ENCODE peak calls at places on chromosomes 6 and 20, in seven cellular contexts. One of them, this sample, is unnamed.

GRCh38 chr6:32945106-32945761 is 4.4 kb upstream of the HLA-DMB start:
- DNase-seq in HCT116: no peak
- DNase-seq in GM12878: peak
- DNase-seq in K562: no peak
- DNase-seq in SK-N-SH: no peak
- DNase-seq in HepG2: no peak
- DNase-seq in H1: no peak
- DNase-seq in this sample: no peak

GRCh38 chr6:113690957-113691656 is 166.0 kb upstream of the MARCKS start:
- DNase-seq in HCT116: no peak
- DNase-seq in GM12878: no peak
- DNase-seq in K562: no peak
- DNase-seq in SK-N-SH: no peak
- DNase-seq in HepG2: no peak
- DNase-seq in H1: no peak
- DNase-seq in this sample: no peak

GRCh38 chr6:163080228-163080627 is 334.3 kb upstream of the QKI start:
- DNase-seq in HCT116: no peak
- DNase-seq in GM12878: no peak
- DNase-seq in K562: no peak
- DNase-seq in SK-N-SH: no peak
- DNase-seq in HepG2: no peak
- DNase-seq in H1: no peak
- DNase-seq in this sample: no peak

GRCh38 chr6:21791596-21791995 is 198.0 kb downstream of the SOX4 start:
- DNase-seq in HCT116: no peak
- DNase-seq in GM12878: no peak
- DNase-seq in K562: no peak
- DNase-seq in SK-N-SH: no peak
- DNase-seq in HepG2: no peak
- DNase-seq in H1: no peak
- DNase-seq in this sample: no peak

GRCh38 chr6:13268914-13269532 is 59.3 kb downstream of the TBC1D7 start:
- DNase-seq in HCT116: no peak
- DNase-seq in GM12878: no peak
- DNase-seq in K562: no peak
- DNase-seq in SK-N-SH: no peak
- DNase-seq in HepG2: peak
- DNase-seq in H1: no peak
- DNase-seq in this sample: peak

GRCh38 chr20:31666258-31667042 is 28.7 kb downstream of the COX4I2 start:
- DNase-seq in HCT116: no peak
- DNase-seq in GM12878: no peak
- DNase-seq in K562: peak
- DNase-seq in SK-N-SH: no peak
- DNase-seq in HepG2: no peak
- DNase-seq in H1: no peak
- DNase-seq in this sample: no peak

GRCh38 chr6:128209771-128210170 is 308.9 kb upstream of the THEMIS start:
- DNase-seq in HCT116: no peak
- DNase-seq in GM12878: no peak
- DNase-seq in K562: no peak
- DNase-seq in SK-N-SH: no peak
- DNase-seq in HepG2: peak
- DNase-seq in H1: no peak
- DNase-seq in this sample: peak

GRCh38 chr6:39495023-39495422 is 172.5 kb upstream of the KCNK16 start:
- DNase-seq in HCT116: no peak
- DNase-seq in GM12878: no peak
- DNase-seq in K562: no peak
- DNase-seq in SK-N-SH: no peak
- DNase-seq in HepG2: no peak
- DNase-seq in H1: no peak
- DNase-seq in this sample: no peak

GRCh38 chr6:133128191-133128590 is 113.0 kb upstream of the EYA4 start:
- DNase-seq in HCT116: no peak
- DNase-seq in GM12878: no peak
- DNase-seq in K562: no peak
- DNase-seq in SK-N-SH: no peak
- DNase-seq in HepG2: peak
- DNase-seq in H1: no peak
- DNase-seq in this sample: no peak

GRCh38 chr6:75317503-75318206 is 33.1 kb upstream of the TMEM30A start:
- DNase-seq in HCT116: no peak
- DNase-seq in GM12878: no peak
- DNase-seq in K562: no peak
- DNase-seq in SK-N-SH: no peak
- DNase-seq in HepG2: no peak
- DNase-seq in H1: no peak
- DNase-seq in this sample: no peak

GRCh38 chr20:49505518-49505917 is 23.1 kb upstream of the KCNB1 start:
- DNase-seq in HCT116: no peak
- DNase-seq in GM12878: no peak
- DNase-seq in K562: no peak
- DNase-seq in SK-N-SH: peak
- DNase-seq in HepG2: no peak
- DNase-seq in H1: peak
- DNase-seq in this sample: no peak

GRCh38 chr6:53209681-53210080 is 61.0 kb upstream of the GCM1 start:
- DNase-seq in HCT116: no peak
- DNase-seq in GM12878: no peak
- DNase-seq in K562: no peak
- DNase-seq in SK-N-SH: no peak
- DNase-seq in HepG2: no peak
- DNase-seq in H1: no peak
- DNase-seq in this sample: no peak

GRCh38 chr6:118635909-118636735 is 15.3 kb downstream of the CEP85L start:
- DNase-seq in HCT116: no peak
- DNase-seq in GM12878: no peak
- DNase-seq in K562: no peak
- DNase-seq in SK-N-SH: no peak
- DNase-seq in HepG2: no peak
- DNase-seq in H1: no peak
- DNase-seq in this sample: no peak

GRCh38 chr6:36131517-36132220 is 1.4 kb downstream of the MAPK13 start:
- DNase-seq in HCT116: no peak
- DNase-seq in GM12878: peak
- DNase-seq in K562: peak
- DNase-seq in SK-N-SH: peak
- DNase-seq in HepG2: peak
- DNase-seq in H1: no peak
- DNase-seq in this sample: no peak

GRCh38 chr20:46237221-46237620 is 71.1 kb downstream of the CDH22 start:
- DNase-seq in HCT116: no peak
- DNase-seq in GM12878: no peak
- DNase-seq in K562: no peak
- DNase-seq in SK-N-SH: no peak
- DNase-seq in HepG2: no peak
- DNase-seq in H1: no peak
- DNase-seq in this sample: no peak

GRCh38 chr6:44850367-44850766 is 462.9 kb downstream of the CDC5L start:
- DNase-seq in HCT116: no peak
- DNase-seq in GM12878: no peak
- DNase-seq in K562: no peak
- DNase-seq in SK-N-SH: no peak
- DNase-seq in HepG2: no peak
- DNase-seq in H1: no peak
- DNase-seq in this sample: no peak

GRCh38 chr20:52410746-52411317 is 219.3 kb upstream of the ZFP64 start:
- DNase-seq in HCT116: no peak
- DNase-seq in GM12878: no peak
- DNase-seq in K562: no peak
- DNase-seq in SK-N-SH: no peak
- DNase-seq in HepG2: no peak
- DNase-seq in H1: no peak
- DNase-seq in this sample: no peak

GRCh38 chr6:710601-711571 is 17.9 kb upstream of the EXOC2 start:
- DNase-seq in HCT116: no peak
- DNase-seq in GM12878: peak
- DNase-seq in K562: peak
- DNase-seq in SK-N-SH: peak
- DNase-seq in HepG2: no peak
- DNase-seq in H1: peak
- DNase-seq in this sample: peak

DNA sequence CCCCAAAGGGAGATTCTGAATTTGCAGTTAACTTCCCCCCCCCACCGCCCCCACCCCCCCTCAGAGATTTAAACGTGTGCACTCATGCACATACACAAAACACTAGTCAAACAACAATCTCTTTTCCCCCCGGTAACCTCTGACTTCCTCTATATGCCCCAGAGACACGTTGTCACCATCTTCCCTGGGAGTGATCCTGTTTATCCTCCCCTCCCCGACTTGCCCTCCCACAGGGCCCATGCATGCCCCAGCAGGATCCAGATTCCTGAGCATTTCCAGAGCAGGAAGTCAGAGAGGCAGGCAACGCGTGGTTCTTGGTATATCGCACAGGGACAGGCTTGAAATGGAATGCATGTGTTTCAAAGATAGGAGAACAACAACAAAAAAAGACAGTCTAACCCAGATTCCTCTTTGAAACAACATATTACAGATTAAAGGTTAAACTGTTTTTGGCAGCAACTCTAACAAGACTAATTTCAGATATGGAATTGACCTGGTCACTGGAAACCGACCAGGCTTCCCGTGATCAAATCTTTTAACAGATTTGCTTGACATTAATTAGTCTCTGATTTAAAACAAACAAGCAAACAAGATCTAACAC is 1.3 kb downstream of the BLCAP start:
- DNase-seq in HCT116: no peak
- DNase-seq in GM12878: no peak
- DNase-seq in K562: peak
- DNase-seq in SK-N-SH: peak
- DNase-seq in HepG2: peak
- DNase-seq in H1: peak
- DNase-seq in this sample: peak
- TF ChIP-seq JUND in HCT116: no peak
- TF ChIP-seq JUND in GM12878: no peak
- TF ChIP-seq JUND in K562: no peak
- TF ChIP-seq JUND in SK-N-SH: no peak
- TF ChIP-seq JUND in HepG2: no peak
- TF ChIP-seq JUND in H1: no peak
- TF ChIP-seq JUND in this sample: no peak

GRCh38 chr6:56851104-56851503 is 103.8 kb upstream of the BEND6 start:
- DNase-seq in HCT116: no peak
- DNase-seq in GM12878: no peak
- DNase-seq in K562: no peak
- DNase-seq in SK-N-SH: peak
- DNase-seq in HepG2: no peak
- DNase-seq in H1: no peak
- DNase-seq in this sample: no peak
- TF ChIP-seq JUND in HCT116: no peak
- TF ChIP-seq JUND in GM12878: no peak
- TF ChIP-seq JUND in K562: no peak
- TF ChIP-seq JUND in SK-N-SH: peak
- TF ChIP-seq JUND in HepG2: no peak
- TF ChIP-seq JUND in H1: no peak
- TF ChIP-seq JUND in this sample: no peak

DNA sequence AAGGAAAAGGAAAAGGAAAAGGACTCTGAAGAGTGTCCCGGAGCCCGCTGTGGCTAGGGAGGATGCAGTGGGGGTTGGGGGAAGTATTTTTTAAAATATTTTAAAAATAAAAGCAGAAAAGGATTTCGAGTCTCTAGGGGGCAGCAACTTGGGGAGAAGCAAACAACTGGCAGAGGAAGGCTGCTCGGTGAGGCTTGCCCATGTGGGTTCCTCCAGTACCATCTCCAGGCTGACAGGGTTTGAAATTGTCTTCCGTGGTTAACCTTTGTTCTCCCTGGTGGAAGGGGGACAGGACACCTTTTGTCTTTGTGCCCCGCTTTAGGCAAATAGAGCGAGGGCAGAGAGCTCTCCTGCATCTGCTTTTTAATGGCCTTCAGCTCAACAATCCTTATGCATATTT is 60.4 kb upstream of the SNX9 start:
- DNase-seq in HCT116: no peak
- DNase-seq in GM12878: no peak
- DNase-seq in K562: peak
- DNase-seq in SK-N-SH: no peak
- DNase-seq in HepG2: peak
- DNase-seq in H1: no peak
- DNase-seq in this sample: no peak
- TF ChIP-seq JUND in HCT116: no peak
- TF ChIP-seq JUND in GM12878: no peak
- TF ChIP-seq JUND in K562: no peak
- TF ChIP-seq JUND in SK-N-SH: no peak
- TF ChIP-seq JUND in HepG2: no peak
- TF ChIP-seq JUND in H1: no peak
- TF ChIP-seq JUND in this sample: no peak

GRCh38 chr6:111585241-111585968 is 20.3 kb downstream of the TRAF3IP2 start:
- DNase-seq in HCT116: no peak
- DNase-seq in GM12878: no peak
- DNase-seq in K562: no peak
- DNase-seq in SK-N-SH: no peak
- DNase-seq in HepG2: no peak
- DNase-seq in H1: no peak
- DNase-seq in this sample: no peak
- TF ChIP-seq JUND in HCT116: no peak
- TF ChIP-seq JUND in GM12878: no peak
- TF ChIP-seq JUND in K562: no peak
- TF ChIP-seq JUND in SK-N-SH: no peak
- TF ChIP-seq JUND in HepG2: no peak
- TF ChIP-seq JUND in H1: no peak
- TF ChIP-seq JUND in this sample: no peak

GRCh38 chr6:159043986-159044385 is 805 bp downstream of the TAGAP start:
- DNase-seq in HCT116: no peak
- DNase-seq in GM12878: no peak
- DNase-seq in K562: no peak
- DNase-seq in SK-N-SH: no peak
- DNase-seq in HepG2: no peak
- DNase-seq in H1: no peak
- DNase-seq in this sample: no peak
- TF ChIP-seq JUND in HCT116: no peak
- TF ChIP-seq JUND in GM12878: no peak
- TF ChIP-seq JUND in K562: no peak
- TF ChIP-seq JUND in SK-N-SH: no peak
- TF ChIP-seq JUND in HepG2: no peak
- TF ChIP-seq JUND in H1: no peak
- TF ChIP-seq JUND in this sample: no peak

GRCh38 chr6:99779631-99780555 is 173.3 kb downstream of the PRDM13 start:
- DNase-seq in HCT116: no peak
- DNase-seq in GM12878: no peak
- DNase-seq in K562: no peak
- DNase-seq in SK-N-SH: no peak
- DNase-seq in HepG2: no peak
- DNase-seq in H1: no peak
- DNase-seq in this sample: no peak

GRCh38 chr6:99780556-99780885 is 173.9 kb downstream of the PRDM13 start:
- DNase-seq in HCT116: no peak
- DNase-seq in GM12878: no peak
- DNase-seq in K562: no peak
- DNase-seq in SK-N-SH: no peak
- DNase-seq in HepG2: no peak
- DNase-seq in H1: no peak
- DNase-seq in this sample: no peak
- TF ChIP-seq JUND in HCT116: no peak
- TF ChIP-seq JUND in GM12878: no peak
- TF ChIP-seq JUND in K562: no peak
- TF ChIP-seq JUND in SK-N-SH: no peak
- TF ChIP-seq JUND in HepG2: no peak
- TF ChIP-seq JUND in H1: no peak
- TF ChIP-seq JUND in this sample: no peak